ENCODE peak calls at places on chromosomes 13 and 19, in seven cellular contexts. H, T, M, N, Z, O and V are unnamed samples.

GRCh38 chr13:42047561-42048322 is 706 bp upstream of the DGKH start:
- DNase-seq in Z (peak; percentile 59), T (peak; percentile 55), H (peak; percentile 48), O (peak; percentile 70), N (peak; percentile 26), M (peak; percentile 32), V (peak; percentile 45)

GRCh38 chr19:39325778-39326680 is 5.4 kb upstream of the LRFN1 start:
- DNase-seq in Z (peak; percentile 60), M (no peak), O (peak; percentile 9), N (no peak), H (no peak), T (no peak), V (no peak)

GRCh38 chr19:38389101-38389925 is 816 bp downstream of the SPRED3 start:
- DNase-seq in O (peak; percentile 73), N (no peak), Z (peak; percentile 68), H (no peak), M (no peak), T (no peak), V (no peak)

GRCh38 chr19:3062165-3063105 is at the start of gene TLE5:
- DNase-seq in H (peak; percentile 79), T (peak; percentile 76), O (peak; percentile 76), Z (no peak), N (peak; percentile 67), M (peak; percentile 75), V (peak; percentile 67)

GRCh38 chr19:51066393-51066792 is 1.5 kb upstream of the KLK13 start:
- DNase-seq in O (no peak), Z (peak; percentile 15), N (no peak), H (no peak), M (no peak), T (no peak), V (no peak)

GRCh38 chr13:31314961-31315360 is 115.2 kb downstream of the B3GLCT start:
- DNase-seq in H (no peak), Z (no peak), N (no peak), O (no peak), T (no peak), M (no peak), V (no peak)

GRCh38 chr13:39484506-39485313 is 118.3 kb downstream of the LHFPL6 start:
- DNase-seq in O (no peak), M (no peak), Z (no peak), N (no peak), H (no peak), T (no peak), V (no peak)

GRCh38 chr19:590396-590745 is 690 bp downstream of the HCN2 start:
- DNase-seq in N (no peak), T (peak; percentile 23), O (no peak), H (no peak), Z (no peak), M (no peak), V (no peak)

GRCh38 chr13:87042946-87043345 is 628.2 kb upstream of the SLITRK5 start:
- DNase-seq in Z (no peak), N (no peak), M (no peak), T (no peak), H (no peak), O (no peak), V (no peak)

GRCh38 chr13:44237276-44237767 is 136.3 kb upstream of the SERP2 start:
- DNase-seq in H (peak; percentile 59), N (peak; percentile 90), M (peak; percentile 56), O (peak; percentile 94), T (no peak), Z (no peak), V (peak; percentile 36)

GRCh38 chr19:28429356-28429755 is 783.6 kb downstream of the UQCRFS1 start:
- DNase-seq in T (no peak), O (no peak), M (no peak), N (no peak), H (no peak), Z (no peak), V (no peak)

GRCh38 chr19:5255602-5256231 is 84.9 kb downstream of the PTPRS start:
- DNase-seq in Z (no peak), M (no peak), N (no peak), O (no peak), H (no peak), T (no peak), V (no peak)

GRCh38 chr13:34165158-34165557 is 347.2 kb downstream of the RFC3 start:
- DNase-seq in H (no peak), M (no peak), T (no peak), N (no peak), Z (no peak), O (no peak), V (no peak)

GRCh38 chr19:37719927-37720265 is 335 bp upstream of the ZNF607 start:
- DNase-seq in M (no peak), Z (no peak), T (no peak), H (no peak), N (no peak), O (no peak), V (no peak)

GRCh38 chr19:16447015-16447384 is 24.8 kb downstream of the EPS15L1 start:
- DNase-seq in Z (no peak), N (peak; percentile 82), H (peak; percentile 74), T (peak; percentile 85), O (peak; percentile 92), M (peak; percentile 78), V (peak; percentile 32)
- H3K4me1 ChIP-seq in Z (peaks cover 2% of the 10 kb centered on the region), N (peaks cover 79% of the 10 kb centered on the region), H (peaks cover 15% of the 10 kb centered on the region), T (peaks cover 3% of the 10 kb centered on the region), O (peaks cover 23% of the 10 kb centered on the region), M (peaks cover 58% of the 10 kb centered on the region), V (peaks cover 34% of the 10 kb centered on the region)

GRCh38 chr19:17391371-17392151 is 2.4 kb downstream of the CCDC194 start:
- DNase-seq in Z (peak; percentile 38), O (no peak), N (no peak), M (no peak), T (no peak), H (no peak), V (no peak)

GRCh38 chr19:17389288-17389687 is 4.7 kb downstream of the CCDC194 start:
- DNase-seq in O (no peak), N (no peak), Z (no peak), T (no peak), M (no peak), H (no peak), V (no peak)

GRCh38 chr19:17393914-17394313 is at the start of gene CCDC194:
- DNase-seq in H (no peak), N (no peak), Z (no peak), M (no peak), T (no peak), O (no peak), V (no peak)

GRCh38 chr19:17390665-17391370 is 3.2 kb downstream of the CCDC194 start:
- DNase-seq in M (peak; percentile 90), N (peak; percentile 93), O (peak; percentile 94), H (peak; percentile 91), Z (peak; percentile 95), T (peak; percentile 86), V (peak; percentile 88)

GRCh38 chr19:17389957-17390664 is 3.9 kb downstream of the CCDC194 start:
- DNase-seq in N (no peak), M (no peak), T (no peak), H (no peak), O (no peak), Z (no peak), V (no peak)
- TF ChIP-seq CTCF in N (no peak), M (no peak), T (no peak), H (peak; percentile 22), O (no peak), Z (peak; percentile 47), V (no peak)

GRCh38 chr19:42275517-42275916 is 6.5 kb downstream of the CIC start:
- DNase-seq in N (no peak), O (no peak), T (no peak), M (no peak), Z (no peak), H (no peak), V (no peak)
- H3K4me1 ChIP-seq in N (peaks cover 72% of the 10 kb centered on the region), O (peaks cover 75% of the 10 kb centered on the region), T (no peaks in the 10 kb centered on the region), M (peaks cover 68% of the 10 kb centered on the region), Z (no peaks in the 10 kb centered on the region), H (peaks cover 7% of the 10 kb centered on the region), V (peaks cover 76% of the 10 kb centered on the region)

GRCh38 chr19:21767065-21767800 is at the start of gene ZNF100:
- DNase-seq in N (peak; percentile 94), H (peak; percentile 92), O (peak; percentile 95), M (peak; percentile 93), T (peak; percentile 94), Z (peak; percentile 94), V (peak; percentile 95)
- TF ChIP-seq CTCF in N (no peak), H (no peak), O (no peak), M (no peak), T (no peak), Z (no peak), V (no peak)

DNA sequence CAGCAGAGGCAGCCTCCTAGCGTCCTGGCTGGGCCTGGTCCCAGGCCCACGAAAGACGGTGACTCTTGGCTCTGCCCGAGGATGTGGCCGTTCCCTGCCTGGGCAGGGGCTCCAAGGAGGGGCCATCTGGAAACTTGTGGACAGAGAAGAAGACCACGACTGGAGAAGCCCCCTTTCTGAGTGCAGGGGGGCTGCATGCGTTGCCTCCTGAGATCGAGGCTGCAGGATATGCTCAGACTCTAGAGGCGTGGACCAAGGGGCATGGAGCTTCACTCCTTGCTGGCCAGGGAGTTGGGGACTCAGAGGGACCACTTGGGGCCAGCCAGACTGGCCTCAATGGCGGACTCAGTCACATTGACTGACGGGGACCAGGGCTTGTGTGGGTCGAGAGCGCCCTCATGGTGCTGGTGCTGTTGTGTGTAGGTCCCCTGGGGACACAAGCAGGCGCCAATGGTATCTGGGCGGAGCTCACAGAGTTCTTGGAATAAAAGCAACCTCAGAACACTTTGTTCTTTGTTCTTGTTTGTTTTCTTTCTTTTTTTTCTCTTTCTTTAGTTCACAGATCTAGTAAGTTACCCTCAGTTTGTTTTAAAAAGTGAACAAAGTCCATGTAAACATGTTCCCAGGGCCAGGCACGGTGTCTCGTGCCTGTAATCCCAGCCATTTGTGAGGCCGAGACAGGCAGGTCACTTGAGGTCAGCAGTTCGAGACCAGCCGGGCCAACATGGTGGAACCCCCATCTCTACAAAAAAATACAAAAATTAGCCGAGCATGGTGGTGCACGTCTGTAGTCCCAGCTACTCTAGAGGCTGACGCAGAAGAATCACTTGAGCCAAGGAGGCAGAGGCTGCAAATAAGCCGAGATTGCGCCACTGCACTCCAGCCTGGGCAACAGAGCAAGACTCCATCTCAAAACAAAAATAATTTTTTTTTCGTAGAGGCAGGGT is 10.2 kb downstream of the ANGPTL4 start:
- DNase-seq in H (no peak), O (no peak), M (no peak), T (no peak), N (no peak), Z (no peak), V (peak; percentile 95)
- H3K4me1 ChIP-seq in H (peaks cover 9% of the 10 kb centered on the region), O (peaks cover 9% of the 10 kb centered on the region), M (peaks cover 5% of the 10 kb centered on the region), T (no peaks in the 10 kb centered on the region), N (peaks cover 16% of the 10 kb centered on the region), Z (no peaks in the 10 kb centered on the region), V (peaks cover 56% of the 10 kb centered on the region)

DNA sequence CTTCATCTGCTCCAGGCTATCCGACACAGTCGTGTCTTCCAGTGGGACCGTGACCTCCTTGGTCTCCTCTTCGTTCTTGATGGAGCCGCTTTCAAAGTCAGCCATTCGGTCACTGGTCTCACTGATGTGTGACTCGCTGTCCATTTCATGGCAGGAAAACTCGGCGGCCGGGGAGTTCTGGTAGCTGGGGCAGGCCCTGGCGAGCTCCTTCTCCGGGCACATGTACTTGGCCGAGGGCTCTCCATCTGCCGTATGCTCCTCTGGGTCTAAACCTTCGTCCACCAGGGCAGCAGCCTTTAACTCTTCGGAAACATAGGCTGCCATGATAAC is 69.8 kb downstream of the TSHZ3 start:
- DNase-seq in H (peak; percentile 21), O (peak; percentile 60), N (no peak), Z (no peak), M (no peak), T (peak; percentile 12), V (no peak)
- TF ChIP-seq CTCF in H (no peak), O (no peak), N (no peak), Z (no peak), M (no peak), T (no peak), V (no peak)